ENCODE peak calls at places on chromosomes 2 and 18, in eight cellular contexts. One of them, this sample, is unnamed.

GRCh38 chr2:25491966-25492532 is 150.3 kb upstream of the DNMT3A start:
- DNase-seq in AG04449: no peak
- DNase-seq in heart left ventricle: no peak
- DNase-seq in activated CD4-positive, alpha-beta T cell treated with anti-CD3 and anti-CD28 coated beads for 24 hours: no peak
- DNase-seq in GM13976: no peak
- DNase-seq in adipocyte: peak; percentile 69
- DNase-seq in mesenteric fat pad: no peak
- DNase-seq in posterior vena cava: no peak
- DNase-seq in this sample: no peak

GRCh38 chr2:222982010-222982908 is 69.7 kb upstream of the KCNE4 start:
- DNase-seq in AG04449: peak; percentile 71
- DNase-seq in heart left ventricle: peak; percentile 61
- DNase-seq in activated CD4-positive, alpha-beta T cell treated with anti-CD3 and anti-CD28 coated beads for 24 hours: no peak
- DNase-seq in GM13976: no peak
- DNase-seq in adipocyte: peak; percentile 91
- DNase-seq in mesenteric fat pad: no peak
- DNase-seq in posterior vena cava: no peak
- DNase-seq in this sample: peak; percentile 71

GRCh38 chr18:44601447-44601846 is 79.2 kb upstream of the SETBP1 start:
- DNase-seq in AG04449: peak; percentile 77
- DNase-seq in heart left ventricle: no peak
- DNase-seq in activated CD4-positive, alpha-beta T cell treated with anti-CD3 and anti-CD28 coated beads for 24 hours: no peak
- DNase-seq in GM13976: no peak
- DNase-seq in adipocyte: no peak
- DNase-seq in mesenteric fat pad: no peak
- DNase-seq in posterior vena cava: no peak
- DNase-seq in this sample: peak; percentile 75

GRCh38 chr2:227848586-227848985 is 22.8 kb upstream of the DAW1 start:
- DNase-seq in AG04449: no peak
- DNase-seq in heart left ventricle: no peak
- DNase-seq in activated CD4-positive, alpha-beta T cell treated with anti-CD3 and anti-CD28 coated beads for 24 hours: no peak
- DNase-seq in GM13976: peak; percentile 73
- DNase-seq in adipocyte: no peak
- DNase-seq in mesenteric fat pad: no peak
- DNase-seq in posterior vena cava: no peak
- DNase-seq in this sample: no peak

GRCh38 chr2:186126181-186126580 is 359.9 kb upstream of the ZC3H15 start:
- DNase-seq in AG04449: no peak
- DNase-seq in heart left ventricle: no peak
- DNase-seq in activated CD4-positive, alpha-beta T cell treated with anti-CD3 and anti-CD28 coated beads for 24 hours: no peak
- DNase-seq in GM13976: no peak
- DNase-seq in adipocyte: no peak
- DNase-seq in mesenteric fat pad: no peak
- DNase-seq in posterior vena cava: no peak
- DNase-seq in this sample: no peak

GRCh38 chr2:208356846-208357574 is 49.6 kb upstream of the PTH2R start:
- DNase-seq in AG04449: no peak
- DNase-seq in heart left ventricle: no peak
- DNase-seq in activated CD4-positive, alpha-beta T cell treated with anti-CD3 and anti-CD28 coated beads for 24 hours: no peak
- DNase-seq in GM13976: no peak
- DNase-seq in adipocyte: peak; percentile 23
- DNase-seq in mesenteric fat pad: no peak
- DNase-seq in posterior vena cava: no peak
- DNase-seq in this sample: no peak

GRCh38 chr18:40414155-40414754 is 1540.8 kb upstream of the PIK3C3 start:
- DNase-seq in AG04449: no peak
- DNase-seq in heart left ventricle: no peak
- DNase-seq in activated CD4-positive, alpha-beta T cell treated with anti-CD3 and anti-CD28 coated beads for 24 hours: no peak
- DNase-seq in GM13976: no peak
- DNase-seq in adipocyte: peak; percentile 44
- DNase-seq in mesenteric fat pad: no peak
- DNase-seq in posterior vena cava: no peak
- DNase-seq in this sample: no peak

GRCh38 chr18:58231930-58232329 is 187.9 kb downstream of the NEDD4L start:
- DNase-seq in AG04449: no peak
- DNase-seq in heart left ventricle: no peak
- DNase-seq in activated CD4-positive, alpha-beta T cell treated with anti-CD3 and anti-CD28 coated beads for 24 hours: no peak
- DNase-seq in GM13976: no peak
- DNase-seq in adipocyte: no peak
- DNase-seq in mesenteric fat pad: no peak
- DNase-seq in posterior vena cava: no peak
- DNase-seq in this sample: no peak

GRCh38 chr18:75548353-75548752 is 120.8 kb upstream of the SMIM21 start:
- DNase-seq in AG04449: no peak
- DNase-seq in heart left ventricle: no peak
- DNase-seq in activated CD4-positive, alpha-beta T cell treated with anti-CD3 and anti-CD28 coated beads for 24 hours: no peak
- DNase-seq in GM13976: no peak
- DNase-seq in adipocyte: no peak
- DNase-seq in mesenteric fat pad: no peak
- DNase-seq in posterior vena cava: no peak
- DNase-seq in this sample: no peak

GRCh38 chr2:54048117-54048785 is 67.2 kb upstream of the ACYP2 start:
- DNase-seq in AG04449: no peak
- DNase-seq in heart left ventricle: no peak
- DNase-seq in activated CD4-positive, alpha-beta T cell treated with anti-CD3 and anti-CD28 coated beads for 24 hours: no peak
- DNase-seq in GM13976: no peak
- DNase-seq in adipocyte: no peak
- DNase-seq in mesenteric fat pad: no peak
- DNase-seq in posterior vena cava: no peak
- DNase-seq in this sample: no peak

GRCh38 chr2:40315684-40316083 is 136.2 kb downstream of the SLC8A1 start:
- DNase-seq in AG04449: no peak
- DNase-seq in heart left ventricle: no peak
- DNase-seq in activated CD4-positive, alpha-beta T cell treated with anti-CD3 and anti-CD28 coated beads for 24 hours: no peak
- DNase-seq in GM13976: no peak
- DNase-seq in adipocyte: peak; percentile 57
- DNase-seq in mesenteric fat pad: no peak
- DNase-seq in posterior vena cava: no peak
- DNase-seq in this sample: peak; percentile 56

GRCh38 chr2:238712011-238712410 is 135.9 kb upstream of the TWIST2 start:
- DNase-seq in AG04449: no peak
- DNase-seq in heart left ventricle: no peak
- DNase-seq in activated CD4-positive, alpha-beta T cell treated with anti-CD3 and anti-CD28 coated beads for 24 hours: no peak
- DNase-seq in GM13976: no peak
- DNase-seq in adipocyte: no peak
- DNase-seq in mesenteric fat pad: no peak
- DNase-seq in posterior vena cava: no peak
- DNase-seq in this sample: no peak

GRCh38 chr2:230863442-230864121 is 1.2 kb upstream of the ITM2C start:
- DNase-seq in AG04449: no peak
- DNase-seq in heart left ventricle: no peak
- DNase-seq in activated CD4-positive, alpha-beta T cell treated with anti-CD3 and anti-CD28 coated beads for 24 hours: no peak
- DNase-seq in GM13976: peak; percentile 24
- DNase-seq in adipocyte: no peak
- DNase-seq in mesenteric fat pad: no peak
- DNase-seq in posterior vena cava: no peak
- DNase-seq in this sample: no peak

GRCh38 chr2:64359176-64359891 is 94.6 kb upstream of the LGALSL start:
- DNase-seq in AG04449: no peak
- DNase-seq in heart left ventricle: no peak
- DNase-seq in activated CD4-positive, alpha-beta T cell treated with anti-CD3 and anti-CD28 coated beads for 24 hours: no peak
- DNase-seq in GM13976: no peak
- DNase-seq in adipocyte: no peak
- DNase-seq in mesenteric fat pad: no peak
- DNase-seq in posterior vena cava: no peak
- DNase-seq in this sample: no peak

GRCh38 chr2:69089244-69089643 is 76.3 kb downstream of the ANTXR1 start:
- DNase-seq in AG04449: no peak
- DNase-seq in heart left ventricle: no peak
- DNase-seq in activated CD4-positive, alpha-beta T cell treated with anti-CD3 and anti-CD28 coated beads for 24 hours: no peak
- DNase-seq in GM13976: no peak
- DNase-seq in adipocyte: peak; percentile 82
- DNase-seq in mesenteric fat pad: no peak
- DNase-seq in posterior vena cava: no peak
- DNase-seq in this sample: peak; percentile 79

GRCh38 chr2:172088245-172089004 is 3.1 kb downstream of the DLX1 start:
- DNase-seq in AG04449: no peak
- DNase-seq in heart left ventricle: no peak
- DNase-seq in activated CD4-positive, alpha-beta T cell treated with anti-CD3 and anti-CD28 coated beads for 24 hours: no peak
- DNase-seq in GM13976: peak; percentile 34
- DNase-seq in adipocyte: no peak
- DNase-seq in mesenteric fat pad: no peak
- DNase-seq in posterior vena cava: no peak
- DNase-seq in this sample: no peak

GRCh38 chr18:3248670-3249359 is 1.2 kb downstream of the MYL12A start:
- DNase-seq in AG04449: no peak
- DNase-seq in heart left ventricle: no peak
- DNase-seq in activated CD4-positive, alpha-beta T cell treated with anti-CD3 and anti-CD28 coated beads for 24 hours: no peak
- DNase-seq in GM13976: no peak
- DNase-seq in adipocyte: peak; percentile 76
- DNase-seq in mesenteric fat pad: no peak
- DNase-seq in posterior vena cava: no peak
- DNase-seq in this sample: no peak

GRCh38 chr2:86337235-86338099 is at the start of gene REEP1:
- DNase-seq in AG04449: no peak
- DNase-seq in heart left ventricle: peak; percentile 71
- DNase-seq in activated CD4-positive, alpha-beta T cell treated with anti-CD3 and anti-CD28 coated beads for 24 hours: no peak
- DNase-seq in GM13976: peak; percentile 63
- DNase-seq in adipocyte: peak; percentile 42
- DNase-seq in mesenteric fat pad: no peak
- DNase-seq in posterior vena cava: no peak
- DNase-seq in this sample: no peak

GRCh38 chr2:148906136-148906535 is 31.1 kb downstream of the KIF5C start:
- DNase-seq in AG04449: no peak
- DNase-seq in heart left ventricle: no peak
- DNase-seq in activated CD4-positive, alpha-beta T cell treated with anti-CD3 and anti-CD28 coated beads for 24 hours: no peak
- DNase-seq in GM13976: no peak
- DNase-seq in adipocyte: peak; percentile 4
- DNase-seq in mesenteric fat pad: no peak
- DNase-seq in posterior vena cava: no peak
- DNase-seq in this sample: no peak

GRCh38 chr2:175207741-175208438 is 26.4 kb upstream of the ATP5MC3 start:
- DNase-seq in AG04449: no peak
- DNase-seq in heart left ventricle: peak; percentile 77
- DNase-seq in activated CD4-positive, alpha-beta T cell treated with anti-CD3 and anti-CD28 coated beads for 24 hours: no peak
- DNase-seq in GM13976: no peak
- DNase-seq in adipocyte: no peak
- DNase-seq in mesenteric fat pad: no peak
- DNase-seq in posterior vena cava: no peak
- DNase-seq in this sample: no peak

GRCh38 chr2:31228717-31229116 is 5.2 kb upstream of the EHD3 start:
- DNase-seq in AG04449: no peak
- DNase-seq in heart left ventricle: no peak
- DNase-seq in activated CD4-positive, alpha-beta T cell treated with anti-CD3 and anti-CD28 coated beads for 24 hours: no peak
- DNase-seq in GM13976: no peak
- DNase-seq in adipocyte: no peak
- DNase-seq in mesenteric fat pad: no peak
- DNase-seq in posterior vena cava: no peak
- DNase-seq in this sample: no peak

GRCh38 chr2:240249423-240250149 is 109.1 kb upstream of the OTOS start:
- DNase-seq in AG04449: no peak
- DNase-seq in heart left ventricle: peak; percentile 33
- DNase-seq in activated CD4-positive, alpha-beta T cell treated with anti-CD3 and anti-CD28 coated beads for 24 hours: no peak
- DNase-seq in GM13976: peak; percentile 21
- DNase-seq in adipocyte: no peak
- DNase-seq in mesenteric fat pad: peak; percentile 85
- DNase-seq in posterior vena cava: peak; percentile 76
- DNase-seq in this sample: no peak

GRCh38 chr2:187544371-187545080 is 9.7 kb downstream of the TFPI start:
- DNase-seq in AG04449: no peak
- DNase-seq in heart left ventricle: peak; percentile 34
- DNase-seq in activated CD4-positive, alpha-beta T cell treated with anti-CD3 and anti-CD28 coated beads for 24 hours: no peak
- DNase-seq in GM13976: no peak
- DNase-seq in adipocyte: no peak
- DNase-seq in mesenteric fat pad: no peak
- DNase-seq in posterior vena cava: peak; percentile 81
- DNase-seq in this sample: no peak

GRCh38 chr2:120287183-120288015 is 34.7 kb downstream of the RALB start:
- DNase-seq in AG04449: peak; percentile 64
- DNase-seq in heart left ventricle: no peak
- DNase-seq in activated CD4-positive, alpha-beta T cell treated with anti-CD3 and anti-CD28 coated beads for 24 hours: peak; percentile 10
- DNase-seq in GM13976: peak; percentile 70
- DNase-seq in adipocyte: peak; percentile 67
- DNase-seq in mesenteric fat pad: no peak
- DNase-seq in posterior vena cava: no peak
- DNase-seq in this sample: peak; percentile 85

GRCh38 chr2:228268756-228269155 is 87.3 kb upstream of the SPHKAP start:
- DNase-seq in AG04449: no peak
- DNase-seq in heart left ventricle: no peak
- DNase-seq in activated CD4-positive, alpha-beta T cell treated with anti-CD3 and anti-CD28 coated beads for 24 hours: no peak
- DNase-seq in GM13976: no peak
- DNase-seq in adipocyte: no peak
- DNase-seq in mesenteric fat pad: no peak
- DNase-seq in posterior vena cava: no peak
- DNase-seq in this sample: no peak

GRCh38 chr18:79576686-79577351 is 102.8 kb upstream of the CTDP1 start:
- DNase-seq in AG04449: no peak
- DNase-seq in heart left ventricle: peak; percentile 91
- DNase-seq in activated CD4-positive, alpha-beta T cell treated with anti-CD3 and anti-CD28 coated beads for 24 hours: no peak
- DNase-seq in GM13976: no peak
- DNase-seq in adipocyte: no peak
- DNase-seq in mesenteric fat pad: peak; percentile 88
- DNase-seq in posterior vena cava: peak; percentile 78
- DNase-seq in this sample: no peak

GRCh38 chr2:191866675-191867506 is 20.0 kb upstream of the CAVIN2 start:
- DNase-seq in AG04449: peak; percentile 76
- DNase-seq in heart left ventricle: no peak
- DNase-seq in activated CD4-positive, alpha-beta T cell treated with anti-CD3 and anti-CD28 coated beads for 24 hours: no peak
- DNase-seq in GM13976: no peak
- DNase-seq in adipocyte: peak; percentile 86
- DNase-seq in mesenteric fat pad: no peak
- DNase-seq in posterior vena cava: no peak
- DNase-seq in this sample: peak; percentile 89

GRCh38 chr18:58316400-58316942 is 272.4 kb downstream of the NEDD4L start:
- DNase-seq in AG04449: no peak
- DNase-seq in heart left ventricle: no peak
- DNase-seq in activated CD4-positive, alpha-beta T cell treated with anti-CD3 and anti-CD28 coated beads for 24 hours: no peak
- DNase-seq in GM13976: no peak
- DNase-seq in adipocyte: no peak
- DNase-seq in mesenteric fat pad: no peak
- DNase-seq in posterior vena cava: no peak
- DNase-seq in this sample: no peak

GRCh38 chr18:50819027-50819726 is 639 bp downstream of the MRO start:
- DNase-seq in AG04449: no peak
- DNase-seq in heart left ventricle: peak; percentile 41
- DNase-seq in activated CD4-positive, alpha-beta T cell treated with anti-CD3 and anti-CD28 coated beads for 24 hours: no peak
- DNase-seq in GM13976: no peak
- DNase-seq in adipocyte: peak; percentile 29
- DNase-seq in mesenteric fat pad: no peak
- DNase-seq in posterior vena cava: no peak
- DNase-seq in this sample: no peak

GRCh38 chr2:146818122-146818521 is 1026.7 kb upstream of the ACVR2A start:
- DNase-seq in AG04449: no peak
- DNase-seq in heart left ventricle: no peak
- DNase-seq in activated CD4-positive, alpha-beta T cell treated with anti-CD3 and anti-CD28 coated beads for 24 hours: no peak
- DNase-seq in GM13976: no peak
- DNase-seq in adipocyte: no peak
- DNase-seq in mesenteric fat pad: no peak
- DNase-seq in posterior vena cava: no peak
- DNase-seq in this sample: no peak

GRCh38 chr2:240839152-240840143 is 19.4 kb upstream of the KIF1A start:
- DNase-seq in AG04449: no peak
- DNase-seq in heart left ventricle: no peak
- DNase-seq in activated CD4-positive, alpha-beta T cell treated with anti-CD3 and anti-CD28 coated beads for 24 hours: no peak
- DNase-seq in GM13976: no peak
- DNase-seq in adipocyte: no peak
- DNase-seq in mesenteric fat pad: peak; percentile 88
- DNase-seq in posterior vena cava: peak; percentile 77
- DNase-seq in this sample: no peak

GRCh38 chr2:217360781-217361485 is 501.1 kb upstream of the TNP1 start:
- DNase-seq in AG04449: peak; percentile 58
- DNase-seq in heart left ventricle: no peak
- DNase-seq in activated CD4-positive, alpha-beta T cell treated with anti-CD3 and anti-CD28 coated beads for 24 hours: no peak
- DNase-seq in GM13976: no peak
- DNase-seq in adipocyte: peak; percentile 61
- DNase-seq in mesenteric fat pad: no peak
- DNase-seq in posterior vena cava: no peak
- DNase-seq in this sample: peak; percentile 83

GRCh38 chr2:130882991-130883390 is 46.3 kb downstream of the ARHGEF4 start:
- DNase-seq in AG04449: no peak
- DNase-seq in heart left ventricle: no peak
- DNase-seq in activated CD4-positive, alpha-beta T cell treated with anti-CD3 and anti-CD28 coated beads for 24 hours: no peak
- DNase-seq in GM13976: no peak
- DNase-seq in adipocyte: no peak
- DNase-seq in mesenteric fat pad: peak; percentile 60
- DNase-seq in posterior vena cava: no peak
- DNase-seq in this sample: no peak

This sample was measured in GM04503.